ENCODE peak calls at places on chromosomes 7 and 10, in five cellular contexts. One of them, this sample, is unnamed.

GRCh38 chr7:2864204-2864985 is 20.3 kb upstream of the GNA12 start:
- DNase-seq in activated CD4-positive, alpha-beta memory T cell treated with anti-CD3 and anti-CD28 coated beads, Interleukin-2, amount 10 ng/mL, durations not matched to agents 7 days and 5 days: no peak
- DNase-seq in SK-N-MC: no peak
- DNase-seq in stimulated activated naive CD4-positive, alpha-beta T cell: no peak
- DNase-seq in NCI-H1694 treated with DMSO at 0.1 percent for 48 hours: no peak
- DNase-seq in this sample: no peak

GRCh38 chr10:113982296-113982695 is 61.4 kb upstream of the ADRB1 start:
- DNase-seq in activated CD4-positive, alpha-beta memory T cell treated with anti-CD3 and anti-CD28 coated beads, Interleukin-2, amount 10 ng/mL, durations not matched to agents 7 days and 5 days: no peak
- DNase-seq in SK-N-MC: no peak
- DNase-seq in stimulated activated naive CD4-positive, alpha-beta T cell: no peak
- DNase-seq in NCI-H1694 treated with DMSO at 0.1 percent for 48 hours: no peak
- DNase-seq in this sample: no peak

GRCh38 chr10:112565434-112566053 is 118.5 kb downstream of the VTI1A start:
- DNase-seq in activated CD4-positive, alpha-beta memory T cell treated with anti-CD3 and anti-CD28 coated beads, Interleukin-2, amount 10 ng/mL, durations not matched to agents 7 days and 5 days: peak
- DNase-seq in SK-N-MC: peak
- DNase-seq in stimulated activated naive CD4-positive, alpha-beta T cell: no peak
- DNase-seq in NCI-H1694 treated with DMSO at 0.1 percent for 48 hours: peak
- DNase-seq in this sample: peak

GRCh38 chr10:133310399-133310755 is 1.7 kb downstream of the ZNF511 start:
- DNase-seq in activated CD4-positive, alpha-beta memory T cell treated with anti-CD3 and anti-CD28 coated beads, Interleukin-2, amount 10 ng/mL, durations not matched to agents 7 days and 5 days: no peak
- DNase-seq in SK-N-MC: no peak
- DNase-seq in stimulated activated naive CD4-positive, alpha-beta T cell: no peak
- DNase-seq in NCI-H1694 treated with DMSO at 0.1 percent for 48 hours: no peak
- DNase-seq in this sample: no peak

GRCh38 chr10:87816163-87816841 is 1.7 kb downstream of the ATAD1 start:
- DNase-seq in activated CD4-positive, alpha-beta memory T cell treated with anti-CD3 and anti-CD28 coated beads, Interleukin-2, amount 10 ng/mL, durations not matched to agents 7 days and 5 days: no peak
- DNase-seq in SK-N-MC: no peak
- DNase-seq in stimulated activated naive CD4-positive, alpha-beta T cell: no peak
- DNase-seq in NCI-H1694 treated with DMSO at 0.1 percent for 48 hours: no peak
- DNase-seq in this sample: no peak

GRCh38 chr7:20834656-20835055 is 48.0 kb upstream of the SP8 start:
- DNase-seq in activated CD4-positive, alpha-beta memory T cell treated with anti-CD3 and anti-CD28 coated beads, Interleukin-2, amount 10 ng/mL, durations not matched to agents 7 days and 5 days: no peak
- DNase-seq in SK-N-MC: no peak
- DNase-seq in stimulated activated naive CD4-positive, alpha-beta T cell: no peak
- DNase-seq in NCI-H1694 treated with DMSO at 0.1 percent for 48 hours: no peak
- DNase-seq in this sample: no peak

GRCh38 chr7:110210941-110211608 is 879.9 kb upstream of the LRRN3 start:
- DNase-seq in activated CD4-positive, alpha-beta memory T cell treated with anti-CD3 and anti-CD28 coated beads, Interleukin-2, amount 10 ng/mL, durations not matched to agents 7 days and 5 days: no peak
- DNase-seq in SK-N-MC: no peak
- DNase-seq in stimulated activated naive CD4-positive, alpha-beta T cell: no peak
- DNase-seq in NCI-H1694 treated with DMSO at 0.1 percent for 48 hours: no peak
- DNase-seq in this sample: no peak

GRCh38 chr7:88278881-88279280 is 27.8 kb downstream of the STEAP4 start:
- DNase-seq in activated CD4-positive, alpha-beta memory T cell treated with anti-CD3 and anti-CD28 coated beads, Interleukin-2, amount 10 ng/mL, durations not matched to agents 7 days and 5 days: no peak
- DNase-seq in SK-N-MC: no peak
- DNase-seq in stimulated activated naive CD4-positive, alpha-beta T cell: no peak
- DNase-seq in NCI-H1694 treated with DMSO at 0.1 percent for 48 hours: no peak
- DNase-seq in this sample: no peak

GRCh38 chr10:76036410-76036940 is 605.1 kb downstream of the LRMDA start:
- DNase-seq in activated CD4-positive, alpha-beta memory T cell treated with anti-CD3 and anti-CD28 coated beads, Interleukin-2, amount 10 ng/mL, durations not matched to agents 7 days and 5 days: peak
- DNase-seq in SK-N-MC: no peak
- DNase-seq in stimulated activated naive CD4-positive, alpha-beta T cell: no peak
- DNase-seq in NCI-H1694 treated with DMSO at 0.1 percent for 48 hours: peak
- DNase-seq in this sample: peak

GRCh38 chr10:91596821-91597396 is 36.0 kb downstream of the PPP1R3C start:
- DNase-seq in activated CD4-positive, alpha-beta memory T cell treated with anti-CD3 and anti-CD28 coated beads, Interleukin-2, amount 10 ng/mL, durations not matched to agents 7 days and 5 days: no peak
- DNase-seq in SK-N-MC: no peak
- DNase-seq in stimulated activated naive CD4-positive, alpha-beta T cell: no peak
- DNase-seq in NCI-H1694 treated with DMSO at 0.1 percent for 48 hours: no peak
- DNase-seq in this sample: no peak

GRCh38 chr10:119104653-119105024 is 726 bp downstream of the DENND10 start:
- DNase-seq in activated CD4-positive, alpha-beta memory T cell treated with anti-CD3 and anti-CD28 coated beads, Interleukin-2, amount 10 ng/mL, durations not matched to agents 7 days and 5 days: no peak
- DNase-seq in SK-N-MC: no peak
- DNase-seq in stimulated activated naive CD4-positive, alpha-beta T cell: no peak
- DNase-seq in NCI-H1694 treated with DMSO at 0.1 percent for 48 hours: no peak
- DNase-seq in this sample: no peak

GRCh38 chr10:71860243-71861029 is 9.4 kb upstream of the PSAP start:
- DNase-seq in activated CD4-positive, alpha-beta memory T cell treated with anti-CD3 and anti-CD28 coated beads, Interleukin-2, amount 10 ng/mL, durations not matched to agents 7 days and 5 days: peak
- DNase-seq in SK-N-MC: no peak
- DNase-seq in stimulated activated naive CD4-positive, alpha-beta T cell: no peak
- DNase-seq in NCI-H1694 treated with DMSO at 0.1 percent for 48 hours: peak
- DNase-seq in this sample: peak

GRCh38 chr10:13990392-13990805 is 340.3 kb downstream of the FRMD4A start:
- DNase-seq in activated CD4-positive, alpha-beta memory T cell treated with anti-CD3 and anti-CD28 coated beads, Interleukin-2, amount 10 ng/mL, durations not matched to agents 7 days and 5 days: no peak
- DNase-seq in SK-N-MC: no peak
- DNase-seq in stimulated activated naive CD4-positive, alpha-beta T cell: no peak
- DNase-seq in NCI-H1694 treated with DMSO at 0.1 percent for 48 hours: no peak
- DNase-seq in this sample: no peak

GRCh38 chr7:55271661-55272060 is 93.5 kb upstream of the LANCL2 start:
- DNase-seq in activated CD4-positive, alpha-beta memory T cell treated with anti-CD3 and anti-CD28 coated beads, Interleukin-2, amount 10 ng/mL, durations not matched to agents 7 days and 5 days: no peak
- DNase-seq in SK-N-MC: no peak
- DNase-seq in stimulated activated naive CD4-positive, alpha-beta T cell: no peak
- DNase-seq in NCI-H1694 treated with DMSO at 0.1 percent for 48 hours: no peak
- DNase-seq in this sample: no peak

GRCh38 chr7:90961037-90961725 is 303.1 kb upstream of the FZD1 start:
- DNase-seq in activated CD4-positive, alpha-beta memory T cell treated with anti-CD3 and anti-CD28 coated beads, Interleukin-2, amount 10 ng/mL, durations not matched to agents 7 days and 5 days: no peak
- DNase-seq in SK-N-MC: no peak
- DNase-seq in stimulated activated naive CD4-positive, alpha-beta T cell: no peak
- DNase-seq in NCI-H1694 treated with DMSO at 0.1 percent for 48 hours: no peak
- DNase-seq in this sample: no peak

GRCh38 chr10:70740441-70741288 is 44.5 kb downstream of the TBATA start:
- DNase-seq in activated CD4-positive, alpha-beta memory T cell treated with anti-CD3 and anti-CD28 coated beads, Interleukin-2, amount 10 ng/mL, durations not matched to agents 7 days and 5 days: no peak
- DNase-seq in SK-N-MC: no peak
- DNase-seq in stimulated activated naive CD4-positive, alpha-beta T cell: no peak
- DNase-seq in NCI-H1694 treated with DMSO at 0.1 percent for 48 hours: no peak
- DNase-seq in this sample: no peak

GRCh38 chr10:28179490-28180099 is 123.3 kb downstream of the MPP7 start:
- DNase-seq in activated CD4-positive, alpha-beta memory T cell treated with anti-CD3 and anti-CD28 coated beads, Interleukin-2, amount 10 ng/mL, durations not matched to agents 7 days and 5 days: peak
- DNase-seq in SK-N-MC: peak
- DNase-seq in stimulated activated naive CD4-positive, alpha-beta T cell: peak
- DNase-seq in NCI-H1694 treated with DMSO at 0.1 percent for 48 hours: peak
- DNase-seq in this sample: peak

GRCh38 chr7:70599446-70600190 is 532.3 kb upstream of the GALNT17 start:
- DNase-seq in activated CD4-positive, alpha-beta memory T cell treated with anti-CD3 and anti-CD28 coated beads, Interleukin-2, amount 10 ng/mL, durations not matched to agents 7 days and 5 days: no peak
- DNase-seq in SK-N-MC: no peak
- DNase-seq in stimulated activated naive CD4-positive, alpha-beta T cell: no peak
- DNase-seq in NCI-H1694 treated with DMSO at 0.1 percent for 48 hours: no peak
- DNase-seq in this sample: no peak

GRCh38 chr7:81684513-81685262 is 85.2 kb downstream of the HGF start:
- DNase-seq in activated CD4-positive, alpha-beta memory T cell treated with anti-CD3 and anti-CD28 coated beads, Interleukin-2, amount 10 ng/mL, durations not matched to agents 7 days and 5 days: no peak
- DNase-seq in SK-N-MC: peak
- DNase-seq in stimulated activated naive CD4-positive, alpha-beta T cell: no peak
- DNase-seq in NCI-H1694 treated with DMSO at 0.1 percent for 48 hours: peak
- DNase-seq in this sample: no peak

GRCh38 chr10:76871697-76872295 is 765.8 kb downstream of the KCNMA1 start:
- DNase-seq in activated CD4-positive, alpha-beta memory T cell treated with anti-CD3 and anti-CD28 coated beads, Interleukin-2, amount 10 ng/mL, durations not matched to agents 7 days and 5 days: no peak
- DNase-seq in SK-N-MC: no peak
- DNase-seq in stimulated activated naive CD4-positive, alpha-beta T cell: no peak
- DNase-seq in NCI-H1694 treated with DMSO at 0.1 percent for 48 hours: no peak
- DNase-seq in this sample: no peak

GRCh38 chr10:31467791-31468535 is 148.9 kb downstream of the ZEB1 start:
- DNase-seq in activated CD4-positive, alpha-beta memory T cell treated with anti-CD3 and anti-CD28 coated beads, Interleukin-2, amount 10 ng/mL, durations not matched to agents 7 days and 5 days: no peak
- DNase-seq in SK-N-MC: no peak
- DNase-seq in stimulated activated naive CD4-positive, alpha-beta T cell: no peak
- DNase-seq in NCI-H1694 treated with DMSO at 0.1 percent for 48 hours: no peak
- DNase-seq in this sample: peak

GRCh38 chr10:119025336-119025735 is 4.2 kb upstream of the NANOS1 start:
- DNase-seq in activated CD4-positive, alpha-beta memory T cell treated with anti-CD3 and anti-CD28 coated beads, Interleukin-2, amount 10 ng/mL, durations not matched to agents 7 days and 5 days: no peak
- DNase-seq in SK-N-MC: no peak
- DNase-seq in stimulated activated naive CD4-positive, alpha-beta T cell: no peak
- DNase-seq in NCI-H1694 treated with DMSO at 0.1 percent for 48 hours: no peak
- DNase-seq in this sample: no peak

GRCh38 chr7:93212881-93213280 is 13.4 kb downstream of the HEPACAM2 start:
- DNase-seq in activated CD4-positive, alpha-beta memory T cell treated with anti-CD3 and anti-CD28 coated beads, Interleukin-2, amount 10 ng/mL, durations not matched to agents 7 days and 5 days: no peak
- DNase-seq in SK-N-MC: no peak
- DNase-seq in stimulated activated naive CD4-positive, alpha-beta T cell: no peak
- DNase-seq in NCI-H1694 treated with DMSO at 0.1 percent for 48 hours: peak
- DNase-seq in this sample: no peak

GRCh38 chr10:71998840-71999194 is 34.6 kb downstream of the CHST3 start:
- DNase-seq in activated CD4-positive, alpha-beta memory T cell treated with anti-CD3 and anti-CD28 coated beads, Interleukin-2, amount 10 ng/mL, durations not matched to agents 7 days and 5 days: no peak
- DNase-seq in SK-N-MC: no peak
- DNase-seq in stimulated activated naive CD4-positive, alpha-beta T cell: no peak
- DNase-seq in NCI-H1694 treated with DMSO at 0.1 percent for 48 hours: no peak
- DNase-seq in this sample: peak

GRCh38 chr10:93893646-93894515 is at the start of gene SLC35G1:
- DNase-seq in activated CD4-positive, alpha-beta memory T cell treated with anti-CD3 and anti-CD28 coated beads, Interleukin-2, amount 10 ng/mL, durations not matched to agents 7 days and 5 days: peak
- DNase-seq in SK-N-MC: no peak
- DNase-seq in stimulated activated naive CD4-positive, alpha-beta T cell: peak
- DNase-seq in NCI-H1694 treated with DMSO at 0.1 percent for 48 hours: peak
- DNase-seq in this sample: peak